ENCODE peak calls at places on chromosome 20, in ten cellular contexts. One of them, this sample, is unnamed.

GRCh38 chr20:1815502-1816085 is 79.6 kb upstream of the SIRPA start:
- DNase-seq in thoracic aorta: no peak
- DNase-seq in brain microvascular endothelial cell: no peak
- DNase-seq in CD8-positive, alpha-beta T cell: no peak
- DNase-seq in colonic mucosa: no peak
- DNase-seq in lower leg skin: peak; percentile 53
- DNase-seq in left ventricle myocardium inferior: no peak
- DNase-seq in heart left ventricle: no peak
- DNase-seq in uterus: no peak
- DNase-seq in keratinocyte: no peak
- DNase-seq in this sample: peak; percentile 25

GRCh38 chr20:31587545-31588389 is 17.3 kb upstream of the ID1 start:
- DNase-seq in CD8-positive, alpha-beta T cell: no peak
- DNase-seq in thoracic aorta: no peak
- DNase-seq in brain microvascular endothelial cell: no peak
- DNase-seq in left ventricle myocardium inferior: peak; percentile 71
- DNase-seq in colonic mucosa: peak; percentile 65
- DNase-seq in uterus: no peak
- DNase-seq in lower leg skin: no peak
- DNase-seq in heart left ventricle: peak; percentile 87
- DNase-seq in keratinocyte: no peak
- DNase-seq in this sample: no peak

GRCh38 chr20:58869662-58870227 is 17.2 kb downstream of the GNAS start:
- DNase-seq in heart left ventricle: no peak
- DNase-seq in left ventricle myocardium inferior: no peak
- DNase-seq in brain microvascular endothelial cell: no peak
- DNase-seq in lower leg skin: peak; percentile 65
- DNase-seq in colonic mucosa: no peak
- DNase-seq in thoracic aorta: no peak
- DNase-seq in uterus: no peak
- DNase-seq in CD8-positive, alpha-beta T cell: no peak
- DNase-seq in keratinocyte: no peak
- DNase-seq in this sample: no peak

GRCh38 chr20:51695574-51696303 is 72.5 kb downstream of the ATP9A start:
- DNase-seq in left ventricle myocardium inferior: no peak
- DNase-seq in keratinocyte: no peak
- DNase-seq in uterus: no peak
- DNase-seq in CD8-positive, alpha-beta T cell: no peak
- DNase-seq in heart left ventricle: no peak
- DNase-seq in thoracic aorta: no peak
- DNase-seq in colonic mucosa: no peak
- DNase-seq in brain microvascular endothelial cell: peak; percentile 73
- DNase-seq in lower leg skin: no peak
- DNase-seq in this sample: no peak

GRCh38 chr20:40251284-40251932 is 437.6 kb downstream of the MAFB start:
- DNase-seq in heart left ventricle: no peak
- DNase-seq in uterus: no peak
- DNase-seq in brain microvascular endothelial cell: peak; percentile 10
- DNase-seq in colonic mucosa: peak; percentile 50
- DNase-seq in lower leg skin: no peak
- DNase-seq in left ventricle myocardium inferior: no peak
- DNase-seq in keratinocyte: no peak
- DNase-seq in CD8-positive, alpha-beta T cell: no peak
- DNase-seq in thoracic aorta: no peak
- DNase-seq in this sample: no peak

GRCh38 chr20:5096463-5096862 is 23.3 kb downstream of the PCNA start:
- DNase-seq in CD8-positive, alpha-beta T cell: no peak
- DNase-seq in heart left ventricle: no peak
- DNase-seq in uterus: no peak
- DNase-seq in colonic mucosa: no peak
- DNase-seq in left ventricle myocardium inferior: no peak
- DNase-seq in thoracic aorta: no peak
- DNase-seq in keratinocyte: no peak
- DNase-seq in lower leg skin: no peak
- DNase-seq in brain microvascular endothelial cell: no peak
- DNase-seq in this sample: no peak

GRCh38 chr20:14622796-14623195 is 285.4 kb upstream of the FLRT3 start:
- DNase-seq in heart left ventricle: no peak
- DNase-seq in colonic mucosa: no peak
- DNase-seq in keratinocyte: peak; percentile 44
- DNase-seq in uterus: no peak
- DNase-seq in brain microvascular endothelial cell: peak; percentile 56
- DNase-seq in thoracic aorta: no peak
- DNase-seq in left ventricle myocardium inferior: no peak
- DNase-seq in CD8-positive, alpha-beta T cell: no peak
- DNase-seq in lower leg skin: no peak
- DNase-seq in this sample: no peak

GRCh38 chr20:52087471-52087870 is 104.1 kb downstream of the ZFP64 start:
- DNase-seq in thoracic aorta: no peak
- DNase-seq in lower leg skin: no peak
- DNase-seq in left ventricle myocardium inferior: no peak
- DNase-seq in brain microvascular endothelial cell: no peak
- DNase-seq in keratinocyte: no peak
- DNase-seq in colonic mucosa: no peak
- DNase-seq in CD8-positive, alpha-beta T cell: no peak
- DNase-seq in heart left ventricle: no peak
- DNase-seq in uterus: no peak
- DNase-seq in this sample: no peak

DNA sequence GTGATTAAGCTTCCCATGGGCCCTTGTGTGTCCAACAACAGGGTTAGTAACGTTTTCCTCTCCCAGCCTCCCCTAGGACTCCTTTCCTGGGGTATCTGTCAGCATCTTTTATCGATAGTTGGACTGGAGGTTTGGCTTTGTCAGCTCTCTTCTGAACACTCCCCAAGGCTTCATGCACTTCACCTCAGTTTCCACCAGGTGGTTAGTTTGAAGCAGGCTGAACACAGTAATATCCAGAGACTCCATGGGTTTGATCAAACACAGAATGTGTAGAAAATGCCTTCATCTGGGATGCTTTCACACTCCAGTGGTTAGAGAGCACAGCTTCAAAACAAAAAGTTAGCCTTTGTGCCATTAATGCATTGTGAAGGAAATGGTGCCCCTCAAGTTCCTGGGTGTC is 139.1 kb downstream of the SLC24A3 start:
- DNase-seq in thoracic aorta: no peak
- DNase-seq in left ventricle myocardium inferior: no peak
- DNase-seq in heart left ventricle: no peak
- DNase-seq in lower leg skin: no peak
- DNase-seq in brain microvascular endothelial cell: no peak
- DNase-seq in keratinocyte: no peak
- DNase-seq in colonic mucosa: no peak
- DNase-seq in uterus: no peak
- DNase-seq in CD8-positive, alpha-beta T cell: no peak
- DNase-seq in this sample: no peak
- TF ChIP-seq CTCF in thoracic aorta: no peak
- TF ChIP-seq CTCF in left ventricle myocardium inferior: no peak
- TF ChIP-seq CTCF in heart left ventricle: no peak
- TF ChIP-seq CTCF in lower leg skin: no peak
- TF ChIP-seq CTCF in brain microvascular endothelial cell: no peak
- TF ChIP-seq CTCF in keratinocyte: peak; percentile 5
- TF ChIP-seq CTCF in colonic mucosa: no peak
- TF ChIP-seq CTCF in uterus: no peak
- TF ChIP-seq CTCF in CD8-positive, alpha-beta T cell: no peak
- TF ChIP-seq CTCF in this sample: no peak

DNA sequence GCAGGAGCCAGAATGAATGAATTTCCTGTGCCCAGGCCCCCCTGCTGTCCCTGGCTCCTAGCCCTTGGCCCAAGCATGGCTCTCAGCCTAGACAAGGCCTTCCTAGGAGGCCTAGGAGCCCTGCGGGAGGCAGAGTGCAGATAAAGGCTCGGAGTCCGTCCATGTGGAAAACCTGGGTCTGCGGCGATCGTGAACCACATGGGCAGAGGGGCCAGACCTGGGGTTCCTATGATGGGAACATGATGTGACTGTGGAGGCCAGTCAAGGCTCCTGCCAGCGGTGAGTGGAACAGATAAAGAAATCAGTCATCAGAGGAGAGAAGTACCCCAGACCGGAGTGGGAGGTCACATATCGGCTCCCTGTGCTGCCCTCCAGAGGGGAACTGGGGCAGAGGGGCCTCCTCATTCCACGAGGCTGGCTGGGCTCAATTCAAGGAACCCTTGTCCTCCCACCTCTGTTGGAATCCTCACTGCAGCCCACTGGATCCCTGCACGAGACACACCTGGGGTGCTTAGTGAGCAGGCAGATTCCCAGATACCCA is 5.8 kb upstream of the VSTM2L start:
- DNase-seq in colonic mucosa: no peak
- DNase-seq in CD8-positive, alpha-beta T cell: no peak
- DNase-seq in keratinocyte: no peak
- DNase-seq in uterus: no peak
- DNase-seq in brain microvascular endothelial cell: no peak
- DNase-seq in heart left ventricle: no peak
- DNase-seq in lower leg skin: no peak
- DNase-seq in left ventricle myocardium inferior: peak; percentile 23
- DNase-seq in thoracic aorta: no peak
- DNase-seq in this sample: no peak
- TF ChIP-seq CTCF in colonic mucosa: no peak
- TF ChIP-seq CTCF in CD8-positive, alpha-beta T cell: no peak
- TF ChIP-seq CTCF in keratinocyte: no peak
- TF ChIP-seq CTCF in uterus: no peak
- TF ChIP-seq CTCF in brain microvascular endothelial cell: peak; percentile 64
- TF ChIP-seq CTCF in heart left ventricle: no peak
- TF ChIP-seq CTCF in lower leg skin: no peak
- TF ChIP-seq CTCF in left ventricle myocardium inferior: peak; percentile 42
- TF ChIP-seq CTCF in thoracic aorta: no peak
- TF ChIP-seq CTCF in this sample: peak; percentile 32

GRCh38 chr20:56409946-56410345 is 2.1 kb upstream of the CASS4 start:
- DNase-seq in CD8-positive, alpha-beta T cell: no peak
- DNase-seq in keratinocyte: no peak
- DNase-seq in brain microvascular endothelial cell: no peak
- DNase-seq in colonic mucosa: no peak
- DNase-seq in thoracic aorta: no peak
- DNase-seq in lower leg skin: no peak
- DNase-seq in left ventricle myocardium inferior: no peak
- DNase-seq in uterus: no peak
- DNase-seq in heart left ventricle: no peak
- DNase-seq in this sample: no peak
- TF ChIP-seq CTCF in CD8-positive, alpha-beta T cell: no peak
- TF ChIP-seq CTCF in keratinocyte: no peak
- TF ChIP-seq CTCF in brain microvascular endothelial cell: no peak
- TF ChIP-seq CTCF in colonic mucosa: no peak
- TF ChIP-seq CTCF in thoracic aorta: no peak
- TF ChIP-seq CTCF in lower leg skin: no peak
- TF ChIP-seq CTCF in left ventricle myocardium inferior: no peak
- TF ChIP-seq CTCF in uterus: no peak
- TF ChIP-seq CTCF in heart left ventricle: no peak
- TF ChIP-seq CTCF in this sample: no peak

GRCh38 chr20:63572788-63573738 is 976 bp downstream of the HELZ2 start:
- DNase-seq in left ventricle myocardium inferior: no peak
- DNase-seq in thoracic aorta: no peak
- DNase-seq in keratinocyte: no peak
- DNase-seq in colonic mucosa: no peak
- DNase-seq in uterus: no peak
- DNase-seq in lower leg skin: no peak
- DNase-seq in brain microvascular endothelial cell: no peak
- DNase-seq in CD8-positive, alpha-beta T cell: no peak
- DNase-seq in heart left ventricle: no peak
- DNase-seq in this sample: no peak
- TF ChIP-seq CTCF in left ventricle myocardium inferior: no peak
- TF ChIP-seq CTCF in thoracic aorta: no peak
- TF ChIP-seq CTCF in keratinocyte: peak; percentile 25
- TF ChIP-seq CTCF in colonic mucosa: no peak
- TF ChIP-seq CTCF in uterus: no peak
- TF ChIP-seq CTCF in lower leg skin: no peak
- TF ChIP-seq CTCF in brain microvascular endothelial cell: peak; percentile 42
- TF ChIP-seq CTCF in CD8-positive, alpha-beta T cell: no peak
- TF ChIP-seq CTCF in heart left ventricle: no peak
- TF ChIP-seq CTCF in this sample: no peak

GRCh38 chr20:48656120-48656519 is 171.7 kb downstream of the PREX1 start:
- DNase-seq in left ventricle myocardium inferior: no peak
- DNase-seq in heart left ventricle: no peak
- DNase-seq in colonic mucosa: no peak
- DNase-seq in uterus: no peak
- DNase-seq in thoracic aorta: no peak
- DNase-seq in lower leg skin: no peak
- DNase-seq in CD8-positive, alpha-beta T cell: no peak
- DNase-seq in brain microvascular endothelial cell: no peak
- DNase-seq in keratinocyte: no peak
- DNase-seq in this sample: no peak

GRCh38 chr20:48658505-48658904 is 169.3 kb downstream of the PREX1 start:
- DNase-seq in keratinocyte: no peak
- DNase-seq in lower leg skin: no peak
- DNase-seq in thoracic aorta: no peak
- DNase-seq in brain microvascular endothelial cell: no peak
- DNase-seq in colonic mucosa: no peak
- DNase-seq in heart left ventricle: no peak
- DNase-seq in CD8-positive, alpha-beta T cell: no peak
- DNase-seq in left ventricle myocardium inferior: no peak
- DNase-seq in uterus: no peak
- DNase-seq in this sample: no peak

GRCh38 chr20:48657426-48658197 is 170.2 kb downstream of the PREX1 start:
- DNase-seq in left ventricle myocardium inferior: peak; percentile 52
- DNase-seq in CD8-positive, alpha-beta T cell: peak; percentile 54
- DNase-seq in heart left ventricle: peak; percentile 68
- DNase-seq in lower leg skin: peak; percentile 90
- DNase-seq in keratinocyte: peak; percentile 23
- DNase-seq in brain microvascular endothelial cell: peak; percentile 69
- DNase-seq in thoracic aorta: peak; percentile 28
- DNase-seq in colonic mucosa: peak; percentile 73
- DNase-seq in uterus: peak; percentile 55
- DNase-seq in this sample: no peak

GRCh38 chr20:48658198-48658476 is 169.7 kb downstream of the PREX1 start:
- DNase-seq in brain microvascular endothelial cell: no peak
- DNase-seq in keratinocyte: no peak
- DNase-seq in lower leg skin: no peak
- DNase-seq in CD8-positive, alpha-beta T cell: no peak
- DNase-seq in uterus: no peak
- DNase-seq in heart left ventricle: no peak
- DNase-seq in thoracic aorta: no peak
- DNase-seq in left ventricle myocardium inferior: no peak
- DNase-seq in colonic mucosa: no peak
- DNase-seq in this sample: no peak

GRCh38 chr20:48656661-48657211 is 171.1 kb downstream of the PREX1 start:
- DNase-seq in heart left ventricle: no peak
- DNase-seq in colonic mucosa: no peak
- DNase-seq in uterus: no peak
- DNase-seq in keratinocyte: no peak
- DNase-seq in CD8-positive, alpha-beta T cell: no peak
- DNase-seq in lower leg skin: no peak
- DNase-seq in left ventricle myocardium inferior: no peak
- DNase-seq in brain microvascular endothelial cell: no peak
- DNase-seq in thoracic aorta: no peak
- DNase-seq in this sample: no peak
- TF ChIP-seq CTCF in heart left ventricle: no peak
- TF ChIP-seq CTCF in colonic mucosa: no peak
- TF ChIP-seq CTCF in uterus: no peak
- TF ChIP-seq CTCF in keratinocyte: no peak
- TF ChIP-seq CTCF in CD8-positive, alpha-beta T cell: no peak
- TF ChIP-seq CTCF in lower leg skin: no peak
- TF ChIP-seq CTCF in left ventricle myocardium inferior: no peak
- TF ChIP-seq CTCF in brain microvascular endothelial cell: peak; percentile 45
- TF ChIP-seq CTCF in thoracic aorta: no peak
- TF ChIP-seq CTCF in this sample: no peak

This sample was measured in osteocyte.